ENCODE peak calls at places on chromosomes 11 and 22, in six cellular contexts. One of them, this sample, is unnamed.

GRCh38 chr11:122676638-122677037 is 21.1 kb downstream of the UBASH3B start:
- DNase-seq in uterus: no peak
- DNase-seq in Peyer's patch: no peak
- DNase-seq in aorta: no peak
- DNase-seq in fibroblast of lung: no peak
- DNase-seq in kidney epithelial cell: no peak
- DNase-seq in this sample: no peak

GRCh38 chr11:14350716-14351238 is 8.2 kb downstream of the RRAS2 start:
- DNase-seq in uterus: no peak
- DNase-seq in Peyer's patch: no peak
- DNase-seq in fibroblast of lung: no peak
- DNase-seq in kidney epithelial cell: no peak
- DNase-seq in aorta: no peak
- DNase-seq in this sample: no peak

GRCh38 chr11:123218451-123218850 is 23.4 kb upstream of the CLMP start:
- DNase-seq in kidney epithelial cell: no peak
- DNase-seq in Peyer's patch: no peak
- DNase-seq in fibroblast of lung: peak
- DNase-seq in aorta: no peak
- DNase-seq in uterus: no peak
- DNase-seq in this sample: no peak

GRCh38 chr22:42388130-42388797 is 43.9 kb downstream of the NFAM1 start:
- DNase-seq in Peyer's patch: no peak
- DNase-seq in aorta: no peak
- DNase-seq in fibroblast of lung: peak
- DNase-seq in uterus: no peak
- DNase-seq in kidney epithelial cell: no peak
- DNase-seq in this sample: no peak

GRCh38 chr22:43901976-43902643 is 10.3 kb upstream of the PNPLA5 start:
- DNase-seq in Peyer's patch: no peak
- DNase-seq in aorta: no peak
- DNase-seq in fibroblast of lung: peak
- DNase-seq in kidney epithelial cell: peak
- DNase-seq in uterus: no peak
- DNase-seq in this sample: peak

GRCh38 chr11:85628771-85629341 is 463 bp downstream of the TMEM126B start:
- DNase-seq in aorta: no peak
- DNase-seq in Peyer's patch: no peak
- DNase-seq in fibroblast of lung: peak
- DNase-seq in uterus: no peak
- DNase-seq in kidney epithelial cell: no peak
- DNase-seq in this sample: no peak

GRCh38 chr11:55969845-55970244 is at the start of gene OR10AG1:
- DNase-seq in Peyer's patch: no peak
- DNase-seq in uterus: no peak
- DNase-seq in kidney epithelial cell: no peak
- DNase-seq in fibroblast of lung: no peak
- DNase-seq in aorta: no peak
- DNase-seq in this sample: no peak

GRCh38 chr11:25981998-25982397 is 349.9 kb upstream of the ANO3 start:
- DNase-seq in aorta: no peak
- DNase-seq in Peyer's patch: no peak
- DNase-seq in kidney epithelial cell: peak
- DNase-seq in uterus: no peak
- DNase-seq in fibroblast of lung: peak
- DNase-seq in this sample: peak

GRCh38 chr22:35205956-35206355 is 51.3 kb upstream of the HMGXB4 start:
- DNase-seq in fibroblast of lung: peak
- DNase-seq in uterus: no peak
- DNase-seq in aorta: no peak
- DNase-seq in Peyer's patch: no peak
- DNase-seq in kidney epithelial cell: no peak
- DNase-seq in this sample: no peak

GRCh38 chr11:110311783-110312578 is 15.6 kb upstream of the RDX start:
- DNase-seq in uterus: no peak
- DNase-seq in fibroblast of lung: peak
- DNase-seq in Peyer's patch: no peak
- DNase-seq in aorta: no peak
- DNase-seq in kidney epithelial cell: no peak
- DNase-seq in this sample: peak

GRCh38 chr11:131486937-131487336 is 116.5 kb downstream of the NTM start:
- DNase-seq in Peyer's patch: no peak
- DNase-seq in uterus: no peak
- DNase-seq in aorta: no peak
- DNase-seq in fibroblast of lung: no peak
- DNase-seq in kidney epithelial cell: no peak
- DNase-seq in this sample: no peak

GRCh38 chr11:126380909-126381308 is 25.4 kb downstream of the ST3GAL4 start:
- DNase-seq in fibroblast of lung: no peak
- DNase-seq in uterus: no peak
- DNase-seq in Peyer's patch: no peak
- DNase-seq in aorta: no peak
- DNase-seq in kidney epithelial cell: no peak
- DNase-seq in this sample: no peak